ENCODE peak calls at places on chromosomes 13 and 19, in eight cellular contexts. R is breast epithelium, D is A549, Y is left lung, S is aorta, G is PC-3, A is uterus, F is body of pancreas. J is an unnamed sample. For H3K9me3, the result is how much of the 10 kb centered on the place peaks cover.

GRCh38 chr13:49932868-49933267 is 3.3 kb downstream of the SPRYD7 start:
- DNase-seq in S (no peak), F (no peak), D (no peak), G (no peak), Y (no peak), R (no peak), A (no peak), J (no peak)

GRCh38 chr19:8666814-8667405 is 31.7 kb downstream of the ACTL9 start:
- DNase-seq in S (no peak), R (no peak), Y (no peak), D (no peak), F (no peak), A (no peak), G (no peak), J (no peak)

GRCh38 chr19:38671654-38672053 is 24.2 kb downstream of the ACTN4 start:
- DNase-seq in Y (no peak), S (peak), F (no peak), D (no peak), R (no peak), G (no peak), A (no peak), J (no peak)

GRCh38 chr19:11286312-11286974 is 9.5 kb upstream of the TSPAN16 start:
- DNase-seq in Y (no peak), A (no peak), D (no peak), R (no peak), G (no peak), S (no peak), F (no peak), J (no peak)

GRCh38 chr19:14434543-14435319 is 1.6 kb downstream of the PKN1 start:
- DNase-seq in S (peak), G (peak), D (peak), R (no peak), Y (peak), A (peak), F (peak), J (no peak)

GRCh38 chr13:40271511-40271910 is 394.9 kb downstream of the FOXO1 start:
- DNase-seq in D (no peak), G (no peak), F (no peak), Y (no peak), A (peak), R (no peak), S (no peak), J (no peak)

GRCh38 chr19:55210120-55210493 is 806 bp upstream of the PTPRH start:
- DNase-seq in S (no peak), G (peak), F (peak), A (peak), Y (no peak), D (peak), R (no peak), J (no peak)

GRCh38 chr13:43230989-43231388 is 207.6 kb downstream of the DNAJC15 start:
- DNase-seq in R (no peak), A (no peak), D (no peak), F (no peak), G (no peak), Y (no peak), S (no peak), J (no peak)

GRCh38 chr13:51801631-51802099 is 2.3 kb downstream of the DHRS12 start:
- DNase-seq in F (peak), Y (no peak), S (peak), G (peak), A (peak), D (peak), R (peak), J (no peak)

GRCh38 chr19:5038631-5039271 is 69.8 kb downstream of the KDM4B start:
- DNase-seq in F (no peak), R (no peak), A (no peak), S (no peak), G (peak), D (peak), Y (no peak), J (no peak)

GRCh38 chr13:50401721-50402510 is 386.7 kb downstream of the KCNRG start:
- DNase-seq in F (no peak), A (no peak), R (no peak), D (no peak), Y (no peak), G (peak), S (no peak), J (no peak)

GRCh38 chr19:49546825-49547565 is 19.2 kb downstream of the RCN3 start:
- DNase-seq in A (peak), R (no peak), F (peak), Y (no peak), S (no peak), D (peak), G (peak), J (peak)

GRCh38 chr13:73212482-73212881 is 153.7 kb downstream of the KLF5 start:
- DNase-seq in F (no peak), R (no peak), G (no peak), D (no peak), S (no peak), A (no peak), Y (no peak), J (no peak)

GRCh38 chr19:48321372-48321621 is 4.1 kb upstream of the EMP3 start:
- DNase-seq in R (peak), S (peak), D (peak), A (peak), G (peak), F (peak), Y (peak), J (peak)

GRCh38 chr19:50838239-50838638 is 4.9 kb upstream of the KLK15 start:
- DNase-seq in G (peak), R (no peak), S (no peak), Y (no peak), A (no peak), D (peak), F (no peak), J (no peak)

GRCh38 chr13:101706651-101707050 is 254.2 kb downstream of the ITGBL1 start:
- DNase-seq in A (no peak), R (no peak), G (peak), D (peak), F (no peak), S (peak), Y (no peak), J (no peak)

GRCh38 chr19:41868989-41869300 is 8.1 kb upstream of the CD79A start:
- DNase-seq in Y (no peak), R (no peak), F (no peak), S (no peak), G (no peak), A (no peak), D (no peak), J (no peak)

GRCh38 chr13:98206946-98207345 is 29.9 kb upstream of the RNF113B start:
- DNase-seq in F (no peak), Y (no peak), A (no peak), D (no peak), S (no peak), R (no peak), G (no peak), J (no peak)

GRCh38 chr13:41145136-41145908 is 12.7 kb upstream of the KBTBD6 start:
- DNase-seq in D (no peak), S (no peak), Y (no peak), A (no peak), F (no peak), R (no peak), G (no peak), J (no peak)

GRCh38 chr19:6687117-6687516 is 17.2 kb upstream of the TNFSF14 start:
- DNase-seq in R (no peak), A (no peak), Y (no peak), S (no peak), D (no peak), F (no peak), G (no peak), J (no peak)

GRCh38 chr13:28316129-28316528 is 177.8 kb downstream of the PAN3 start:
- DNase-seq in R (no peak), Y (no peak), S (no peak), A (no peak), F (no peak), D (no peak), G (no peak), J (no peak)

GRCh38 chr13:51628059-51628852 is 44.0 kb downstream of the WDFY2 start:
- DNase-seq in Y (no peak), D (no peak), F (no peak), S (no peak), A (no peak), R (no peak), G (no peak), J (no peak)

GRCh38 chr19:17902701-17903100 is 30.1 kb upstream of the CCDC124 start:
- DNase-seq in D (no peak), F (no peak), A (no peak), R (no peak), Y (no peak), S (no peak), G (no peak), J (no peak)

GRCh38 chr19:4114181-4114580 is 9.7 kb downstream of the MAP2K2 start:
- DNase-seq in R (no peak), Y (no peak), G (no peak), F (no peak), S (no peak), D (no peak), A (no peak), J (no peak)

GRCh38 chr19:3358392-3358918 is 7.9 kb upstream of the NFIC start:
- DNase-seq in G (no peak), Y (no peak), D (no peak), R (no peak), S (no peak), F (no peak), A (peak), J (no peak)

GRCh38 chr19:55368106-55368505 is 2.2 kb downstream of the IL11 start:
- DNase-seq in R (no peak), A (no peak), Y (peak), F (no peak), S (peak), D (no peak), G (no peak), J (no peak)

GRCh38 chr13:47545630-47546029 is 455.4 kb downstream of the SUCLA2 start:
- DNase-seq in S (no peak), R (no peak), A (no peak), G (no peak), F (no peak), D (no peak), Y (no peak), J (no peak)

GRCh38 chr13:27170221-27170520 is 1.4 kb downstream of the USP12 start:
- DNase-seq in G (peak), S (no peak), F (no peak), D (no peak), A (no peak), R (no peak), Y (no peak), J (no peak)

GRCh38 chr19:3360494-3361383 is 5.6 kb upstream of the NFIC start:
- DNase-seq in R (no peak), F (peak), G (peak), S (peak), Y (peak), A (peak), D (no peak), J (peak)

GRCh38 chr19:32233091-32233490 is 112.3 kb upstream of the ZNF507 start:
- DNase-seq in F (no peak), Y (no peak), A (no peak), G (no peak), D (no peak), R (no peak), S (no peak), J (no peak)

GRCh38 chr19:18020212-18021067 is 12.5 kb downstream of the ARRDC2 start:
- DNase-seq in A (peak), G (no peak), F (peak), D (no peak), R (peak), Y (peak), S (peak), J (no peak)

GRCh38 chr19:39053276-39054090 is 21.1 kb upstream of the FBXO27 start:
- DNase-seq in Y (no peak), A (no peak), F (no peak), R (no peak), D (peak), G (no peak), S (no peak), J (no peak)

GRCh38 chr19:6092329-6093286 is 17.7 kb downstream of the RFX2 start:
- DNase-seq in R (peak), D (peak), F (peak), A (peak), S (peak), G (peak), Y (peak), J (no peak)

GRCh38 chr13:99275093-99275469 is 16.9 kb upstream of the GPR18 start:
- DNase-seq in R (no peak), S (no peak), D (no peak), Y (no peak), G (peak), A (no peak), F (no peak), J (no peak)

GRCh38 chr13:79589605-79590511 is 108.9 kb downstream of the NDFIP2 start:
- DNase-seq in D (no peak), Y (no peak), A (no peak), F (no peak), R (no peak), G (peak), S (no peak), J (no peak)

GRCh38 chr13:102845630-102846260 is at the start of gene ERCC5:
- DNase-seq in Y (peak), F (peak), G (peak), R (peak), S (peak), A (peak), D (peak), J (peak)

GRCh38 chr19:18408053-18408476 is 10.6 kb upstream of the LRRC25 start:
- DNase-seq in S (no peak), A (no peak), Y (peak), R (no peak), D (no peak), G (peak), F (peak), J (no peak)

GRCh38 chr13:21053231-21053630 is 8.2 kb downstream of the LATS2 start:
- DNase-seq in S (no peak), F (no peak), G (no peak), D (no peak), Y (no peak), A (no peak), R (no peak), J (no peak)

GRCh38 chr19:18895828-18896341 is at the start of gene CERS1:
- DNase-seq in Y (no peak), F (no peak), R (no peak), A (no peak), S (no peak), D (no peak), G (no peak), J (no peak)

GRCh38 chr19:57419439-57419838 is 8.5 kb downstream of the ZNF17 start:
- DNase-seq in A (no peak), S (no peak), D (no peak), F (no peak), Y (no peak), G (no peak), R (no peak), J (no peak)
- H3K9me3 ChIP-seq in A (under half), S (under half), D (half or more), F (under half), Y (under half), G (under half), R (half or more), J (under half)

GRCh38 chr19:36340786-36341386 is 38.1 kb downstream of the ZFP14 start:
- DNase-seq in A (no peak), F (no peak), S (no peak), R (no peak), Y (no peak), D (peak), G (no peak), J (no peak)
- H3K9me3 ChIP-seq in A (under half), F (under half), S (under half), R (half or more), Y (under half), D (half or more), G (under half), J (under half)

DNA sequence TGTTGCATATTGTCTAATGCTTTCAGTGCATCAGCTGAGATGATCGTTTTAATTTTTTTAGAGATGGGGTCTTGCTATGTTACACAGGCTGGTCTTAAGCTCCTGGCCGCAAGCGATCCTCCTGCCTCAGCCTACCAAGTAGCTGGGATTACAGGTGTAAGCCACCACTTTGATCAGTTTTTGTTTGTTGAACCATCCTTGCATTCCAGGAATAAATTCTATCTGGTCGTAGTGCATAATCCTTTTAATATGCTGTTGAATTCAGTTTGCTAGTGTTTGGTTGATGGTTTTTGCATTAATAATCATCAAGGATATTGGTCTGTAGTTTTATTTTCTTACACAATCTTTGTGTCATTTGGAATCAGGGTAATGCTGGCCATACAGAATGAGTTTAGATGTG is 4.4 kb downstream of the ZNF211 start:
- DNase-seq in S (no peak), D (no peak), F (no peak), Y (no peak), G (no peak), A (no peak), R (no peak), J (no peak)
- H3K9me3 ChIP-seq in S (under half), D (half or more), F (under half), Y (under half), G (half or more), A (under half), R (half or more), J (under half)

DNA sequence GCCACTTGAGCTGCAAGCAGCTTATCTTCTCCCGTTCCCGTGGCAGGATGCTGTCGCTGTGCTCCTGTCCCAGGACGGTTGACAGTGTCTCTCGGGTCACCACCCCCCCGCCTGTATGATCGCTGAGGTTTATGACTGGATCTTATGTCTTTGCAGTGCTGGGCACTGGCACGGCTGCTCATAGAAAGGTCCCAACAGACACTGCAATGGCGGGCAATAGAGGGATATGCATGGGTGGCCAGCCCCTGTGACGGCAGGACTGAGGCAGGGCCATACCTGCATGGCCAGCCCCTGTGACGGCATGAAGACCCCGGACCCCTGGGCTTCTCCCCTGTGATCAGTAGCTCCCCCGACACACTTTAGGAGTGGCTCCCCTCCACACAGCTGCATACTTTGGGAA is 307.2 kb downstream of the TEX29 start:
- DNase-seq in A (no peak), R (no peak), F (no peak), G (no peak), Y (no peak), S (no peak), D (no peak), J (no peak)
- H3K9me3 ChIP-seq in A (under half), R (under half), F (under half), G (under half), Y (under half), S (under half), D (under half), J (under half)

GRCh38 chr19:12448808-12449207 is 8.0 kb upstream of the ZNF443 start:
- DNase-seq in D (no peak), F (no peak), R (no peak), G (no peak), Y (no peak), S (no peak), A (no peak), J (no peak)

GRCh38 chr19:12450817-12451216 is 10.0 kb upstream of the ZNF443 start:
- DNase-seq in S (no peak), F (no peak), G (no peak), R (no peak), A (no peak), Y (no peak), D (no peak), J (no peak)

GRCh38 chr19:12453495-12453894 is 12.7 kb upstream of the ZNF443 start:
- DNase-seq in F (peak), G (peak), D (no peak), Y (no peak), R (no peak), A (no peak), S (no peak), J (no peak)
- H3K9me3 ChIP-seq in F (under half), G (under half), D (under half), Y (under half), R (half or more), A (under half), S (under half), J (under half)

DNA sequence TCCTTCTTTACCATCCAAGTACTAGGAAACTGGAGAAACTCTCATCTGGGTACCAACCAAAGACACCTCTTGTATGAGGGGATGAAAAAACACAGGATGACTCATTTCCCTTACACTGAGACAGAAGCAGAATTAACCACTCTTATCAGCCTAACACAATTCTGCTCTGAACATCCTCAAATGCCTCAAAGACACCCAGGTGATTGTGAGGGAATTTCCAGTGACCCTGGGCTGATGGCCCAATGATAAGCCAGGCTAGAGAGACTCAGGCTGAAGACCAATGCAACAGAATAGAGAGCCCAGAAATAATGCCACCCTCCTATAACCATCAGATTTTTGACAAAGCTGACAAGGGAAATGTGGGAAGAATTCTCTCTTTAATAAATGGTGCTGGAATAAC is 7.0 kb downstream of the ZNF737 start:
- DNase-seq in G (no peak), D (no peak), F (no peak), R (no peak), Y (no peak), S (no peak), A (no peak), J (no peak)
- H3K9me3 ChIP-seq in G (under half), D (under half), F (under half), R (half or more), Y (under half), S (under half), A (under half), J (under half)

GRCh38 chr19:52522555-52522954 is 4.9 kb upstream of the ZNF808 start:
- DNase-seq in A (no peak), R (no peak), G (no peak), S (no peak), D (no peak), Y (no peak), F (no peak), J (no peak)
- H3K9me3 ChIP-seq in A (under half), R (under half), G (under half), S (under half), D (half or more), Y (under half), F (under half), J (under half)

DNA sequence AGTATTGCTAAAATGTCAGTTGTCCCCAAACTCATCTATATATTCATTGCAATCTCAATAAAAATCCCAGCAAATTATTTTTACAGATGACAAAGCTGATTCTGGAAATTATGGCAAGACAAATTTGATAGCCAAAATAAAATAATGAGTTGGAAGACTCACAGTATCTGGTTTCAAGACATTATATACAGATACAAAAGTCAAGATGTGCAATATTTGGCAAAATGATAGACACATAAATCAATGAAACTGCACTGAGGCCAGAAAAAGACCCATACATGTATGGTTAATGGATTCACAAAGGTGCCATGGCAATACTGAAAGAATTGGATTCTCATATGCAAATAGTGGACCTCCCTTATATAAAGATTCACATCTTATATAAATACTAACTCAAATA is 24.2 kb downstream of the ZNF45 start:
- DNase-seq in D (no peak), G (no peak), F (no peak), A (no peak), S (no peak), R (no peak), Y (no peak), J (no peak)
- H3K9me3 ChIP-seq in D (half or more), G (under half), F (under half), A (under half), S (under half), R (half or more), Y (under half), J (under half)

DNA sequence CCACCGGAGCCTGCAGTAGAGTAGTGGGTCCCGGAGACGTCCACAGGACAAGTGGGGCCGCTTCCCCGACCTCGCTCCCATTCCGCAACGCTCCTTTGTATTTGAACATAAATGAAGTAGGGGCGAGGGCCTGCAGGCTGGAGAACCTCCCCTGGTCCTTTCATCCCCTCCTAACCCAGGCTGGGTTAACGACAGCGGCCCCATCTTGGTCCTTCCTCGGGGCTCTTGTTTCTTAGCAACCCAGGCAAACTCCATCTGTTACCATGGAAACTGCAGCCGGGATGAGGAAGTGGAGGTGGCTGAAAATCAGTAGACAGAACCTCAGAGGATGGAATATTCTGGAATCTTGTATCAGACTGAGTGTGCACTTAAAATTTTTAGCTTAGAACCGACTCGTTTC is 132.6 kb upstream of the USP29 start:
- DNase-seq in G (no peak), S (no peak), F (no peak), Y (no peak), R (no peak), A (no peak), D (no peak), J (no peak)
- H3K9me3 ChIP-seq in G (under half), S (under half), F (under half), Y (under half), R (under half), A (under half), D (half or more), J (under half)

GRCh38 chr19:43858174-43858573 is 31.1 kb downstream of the ZNF283 start:
- DNase-seq in R (no peak), G (no peak), Y (no peak), F (no peak), S (no peak), A (no peak), D (no peak), J (no peak)
- H3K9me3 ChIP-seq in R (half or more), G (under half), Y (under half), F (under half), S (under half), A (under half), D (half or more), J (under half)

J was measured in T-helper 17 cell.